ENCODE peak calls at places on chromosomes 3 and 15, in ten cellular contexts. N, A, C, X, Y, D, R, L, G and F are unnamed samples.

GRCh38 chr3:23565376-23565775 is 240.4 kb upstream of the UBE2E1 start:
- DNase-seq in C (no peak), Y (no peak), X (no peak), R (no peak), A (no peak), N (no peak), D (no peak), G (no peak), L (no peak), F (no peak)

GRCh38 chr3:126355777-126356372 is 1.3 kb downstream of the KLF15 start:
- DNase-seq in A (peak), C (peak), X (peak), R (peak), D (peak), N (peak), Y (peak), L (peak), G (peak), F (peak)

GRCh38 chr3:52253314-52254260 is 8.0 kb downstream of the PPM1M start:
- DNase-seq in L (no peak), D (no peak), G (peak), R (no peak), A (no peak), C (peak), X (no peak), Y (peak), N (no peak), F (no peak)

GRCh38 chr15:77768107-77768506 is 135.4 kb upstream of the LINGO1 start:
- DNase-seq in A (no peak), L (no peak), R (no peak), N (no peak), X (no peak), G (no peak), D (no peak), C (no peak), Y (no peak), F (no peak)

GRCh38 chr15:80893777-80894176 is 95.8 kb downstream of the MESD start:
- DNase-seq in X (no peak), N (peak), D (no peak), L (no peak), C (no peak), Y (no peak), A (no peak), G (no peak), R (no peak), F (no peak)

GRCh38 chr3:186664119-186664495 is 1.7 kb upstream of the HRG start:
- DNase-seq in C (no peak), N (no peak), L (no peak), Y (no peak), A (no peak), X (no peak), D (no peak), G (no peak), R (no peak), F (no peak)

GRCh38 chr3:122974764-122975162 is 52.8 kb downstream of the SEMA5B start:
- DNase-seq in X (no peak), Y (no peak), G (no peak), D (no peak), L (peak), N (no peak), C (no peak), A (peak), R (peak), F (peak)

GRCh38 chr3:557972-558371 is 361.4 kb downstream of the CHL1 start:
- DNase-seq in R (no peak), D (no peak), G (peak), N (no peak), L (no peak), C (no peak), A (no peak), X (no peak), Y (peak), F (no peak)

GRCh38 chr3:120487079-120487693 is 36.4 kb upstream of the FSTL1 start:
- DNase-seq in X (no peak), R (peak), Y (no peak), G (no peak), D (no peak), A (peak), C (no peak), N (peak), L (peak), F (peak)

GRCh38 chr15:92322566-92323355 is 70.9 kb upstream of the ST8SIA2 start:
- DNase-seq in N (no peak), L (peak), R (no peak), Y (no peak), A (no peak), X (no peak), G (no peak), C (no peak), D (no peak), F (no peak)

GRCh38 chr3:4791358-4791757 is 187.9 kb upstream of the BHLHE40 start:
- DNase-seq in G (no peak), A (no peak), X (no peak), N (no peak), R (no peak), L (no peak), C (no peak), Y (no peak), D (no peak), F (no peak)

GRCh38 chr15:31551323-31551722 is 224.7 kb downstream of the KLF13 start:
- DNase-seq in Y (no peak), X (no peak), R (no peak), G (no peak), N (no peak), L (no peak), A (no peak), D (no peak), C (no peak), F (no peak)

GRCh38 chr3:61954097-61954528 is 392.7 kb downstream of the PTPRG start:
- DNase-seq in C (no peak), N (peak), Y (no peak), D (no peak), R (peak), L (peak), A (no peak), X (no peak), G (no peak), F (peak)

DNA sequence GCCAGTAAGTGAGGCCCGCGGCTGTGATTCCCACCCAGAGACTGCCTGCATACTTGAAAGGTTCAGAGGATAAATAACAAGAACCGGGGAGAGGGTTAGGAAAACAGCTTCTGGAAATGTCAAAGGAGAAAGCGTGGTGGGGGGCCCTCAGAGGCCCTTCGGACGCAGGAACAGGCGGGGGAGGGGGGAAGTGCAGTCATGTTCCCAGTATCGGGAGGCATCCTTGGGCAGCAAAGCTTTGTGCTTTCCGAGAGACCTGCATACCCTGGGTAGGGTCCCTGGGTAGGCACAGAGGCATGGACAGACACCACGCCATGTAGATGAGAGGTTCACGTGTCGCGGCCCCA is 21.4 kb downstream of the EPHB3 start:
- DNase-seq in Y (no peak), C (no peak), N (no peak), R (no peak), G (no peak), A (no peak), D (no peak), L (no peak), X (no peak), F (no peak)
- H3K4me3 ChIP-seq in Y (no peak), C (peak), N (peak), R (peak), G (no peak), A (peak), D (no peak), L (peak), X (no peak), F (peak)

GRCh38 chr3:112561693-112562529 is at the start of the genes ATG3 and SLC35A5:
- DNase-seq in A (peak), Y (peak), N (peak), G (peak), D (peak), R (peak), X (peak), L (peak), C (peak), F (peak)
- TF ChIP-seq CTCF in A (no peak), Y (no peak), N (peak), G (no peak), D (no peak), R (peak), X (no peak), L (no peak), C (no peak), F (no peak)

GRCh38 chr3:18345015-18345367 is 80.1 kb downstream of the SATB1 start:
- DNase-seq in N (no peak), Y (no peak), L (no peak), X (no peak), A (no peak), C (no peak), D (no peak), G (no peak), R (no peak), F (no peak)
- H3K4me3 ChIP-seq in N (no peak), Y (no peak), L (no peak), X (no peak), A (no peak), C (no peak), D (no peak), G (no peak), R (no peak), F (no peak)

GRCh38 chr3:171412054-171412453 is 48.2 kb downstream of the TNIK start:
- DNase-seq in C (no peak), Y (no peak), L (no peak), G (no peak), N (no peak), A (no peak), D (no peak), X (no peak), R (no peak), F (no peak)

GRCh38 chr3:171404376-171404982 is 55.7 kb downstream of the TNIK start:
- DNase-seq in R (no peak), X (no peak), N (peak), G (no peak), L (peak), D (peak), A (no peak), C (no peak), Y (no peak), F (no peak)

GRCh38 chr3:171402281-171402680 is 57.9 kb downstream of the TNIK start:
- DNase-seq in N (no peak), R (no peak), L (no peak), D (no peak), C (no peak), G (no peak), A (no peak), Y (no peak), X (no peak), F (no peak)

GRCh38 chr3:171407746-171408145 is 52.5 kb downstream of the TNIK start:
- DNase-seq in G (no peak), N (peak), A (no peak), C (no peak), Y (no peak), D (no peak), X (no peak), R (peak), L (peak), F (peak)
- TF ChIP-seq CTCF in G (no peak), N (no peak), A (no peak), C (no peak), Y (no peak), D (no peak), X (no peak), R (no peak), L (no peak), F (no peak)

GRCh38 chr15:90004252-90004651 is 3.1 kb downstream of the ZNF710 start:
- DNase-seq in X (no peak), N (no peak), C (no peak), G (no peak), D (peak), R (no peak), A (no peak), Y (no peak), L (peak), F (peak)

GRCh38 chr15:90002428-90002844 is 1.3 kb downstream of the ZNF710 start:
- DNase-seq in R (peak), X (peak), N (peak), L (peak), Y (peak), A (peak), D (peak), G (peak), C (peak), F (peak)

GRCh38 chr15:90004671-90005070 is 3.5 kb downstream of the ZNF710 start:
- DNase-seq in X (no peak), L (peak), D (peak), N (peak), G (peak), A (peak), C (peak), Y (no peak), R (peak), F (peak)

GRCh38 chr15:90001683-90002427 is 731 bp downstream of the ZNF710 start:
- DNase-seq in A (peak), R (peak), D (peak), C (peak), X (peak), L (peak), Y (peak), N (peak), G (peak), F (peak)

GRCh38 chr15:90003736-90004135 is 2.6 kb downstream of the ZNF710 start:
- DNase-seq in A (peak), D (no peak), R (no peak), N (no peak), C (no peak), X (no peak), L (no peak), Y (no peak), G (no peak), F (no peak)
- H3K4me3 ChIP-seq in A (no peak), D (no peak), R (no peak), N (peak), C (no peak), X (no peak), L (no peak), Y (no peak), G (peak), F (no peak)

GRCh38 chr15:72179950-72180581 is 17.5 kb downstream of the GRAMD2A start:
- DNase-seq in D (no peak), G (no peak), L (peak), Y (no peak), A (peak), N (no peak), C (no peak), X (no peak), R (no peak), F (no peak)
- TF ChIP-seq CTCF in D (no peak), G (no peak), L (no peak), Y (no peak), A (no peak), N (no peak), C (no peak), X (no peak), R (no peak), F (no peak)

GRCh38 chr3:73625124-73625665 is 454 bp upstream of the PDZRN3 start:
- DNase-seq in R (peak), D (peak), X (peak), C (no peak), A (no peak), L (peak), Y (no peak), N (peak), G (no peak), F (peak)
- H3K4me3 ChIP-seq in R (peak), D (peak), X (peak), C (peak), A (peak), L (peak), Y (no peak), N (peak), G (no peak), F (peak)

GRCh38 chr3:38002940-38003339 is 12.4 kb downstream of the VILL start:
- DNase-seq in C (peak), Y (no peak), X (peak), R (no peak), L (no peak), A (peak), G (no peak), N (no peak), D (peak), F (no peak)

GRCh38 chr3:38002291-38002876 is 11.8 kb downstream of the VILL start:
- DNase-seq in R (no peak), N (no peak), G (no peak), Y (no peak), D (peak), C (peak), X (peak), L (no peak), A (peak), F (no peak)

GRCh38 chr3:38000242-38000916 is 9.8 kb downstream of the VILL start:
- DNase-seq in R (no peak), G (no peak), C (no peak), Y (no peak), D (no peak), N (no peak), X (peak), L (no peak), A (peak), F (no peak)

GRCh38 chr3:38000965-38001455 is 10.4 kb downstream of the VILL start:
- DNase-seq in L (no peak), N (no peak), Y (no peak), A (peak), R (no peak), G (no peak), X (peak), D (no peak), C (no peak), F (no peak)

DNA sequence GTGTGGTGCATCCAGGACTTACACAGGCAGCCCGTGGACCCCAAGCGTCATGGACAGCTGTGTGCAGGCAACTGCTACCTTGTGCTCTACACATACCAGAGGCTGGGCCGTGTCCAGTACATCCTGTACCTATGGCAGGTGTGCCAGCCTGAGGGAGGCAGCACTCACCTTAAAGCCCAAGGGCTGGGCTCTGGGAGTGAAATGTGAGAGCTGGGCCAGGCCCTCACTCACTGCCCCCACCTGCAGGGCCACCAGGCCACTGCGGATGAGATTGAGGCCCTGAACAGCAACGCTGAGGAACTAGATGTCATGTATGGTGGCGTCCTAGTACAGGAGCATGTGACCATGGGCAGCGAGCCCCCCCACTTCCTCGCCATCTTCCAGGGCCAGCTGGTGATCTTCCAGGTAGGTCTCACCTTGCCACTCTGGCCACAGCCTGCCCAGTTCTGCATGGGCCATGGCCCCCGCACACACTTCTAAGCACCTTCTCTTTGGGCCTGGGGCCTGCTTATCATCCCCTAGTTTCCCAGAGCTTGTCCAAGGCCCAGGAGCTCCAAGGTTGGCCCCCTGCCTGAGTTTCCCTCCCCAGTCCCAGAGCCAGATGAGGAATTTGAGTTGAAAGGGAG is 11.0 kb downstream of the VILL start:
- DNase-seq in L (no peak), G (no peak), D (peak), X (peak), N (no peak), A (peak), R (no peak), C (peak), Y (no peak), F (no peak)
- TF ChIP-seq CTCF in L (no peak), G (peak), D (no peak), X (no peak), N (no peak), A (no peak), R (peak), C (peak), Y (peak), F (peak)

GRCh38 chr3:59515936-59516335 is 466.1 kb upstream of the CFAP20DC start:
- DNase-seq in X (no peak), G (no peak), A (no peak), C (no peak), R (no peak), N (no peak), L (no peak), D (no peak), Y (no peak), F (no peak)

GRCh38 chr3:59514865-59515482 is 465.1 kb upstream of the CFAP20DC start:
- DNase-seq in R (no peak), A (no peak), N (no peak), C (no peak), L (no peak), X (no peak), D (no peak), G (no peak), Y (no peak), F (no peak)

GRCh38 chr3:59510576-59510975 is 460.8 kb upstream of the CFAP20DC start:
- DNase-seq in N (peak), A (no peak), D (no peak), Y (no peak), G (no peak), X (no peak), R (no peak), C (no peak), L (peak), F (peak)

GRCh38 chr3:59513570-59513969 is 463.7 kb upstream of the CFAP20DC start:
- DNase-seq in Y (no peak), D (no peak), L (no peak), A (no peak), G (no peak), R (no peak), X (no peak), C (no peak), N (no peak), F (no peak)

GRCh38 chr3:59512066-59512465 is 462.2 kb upstream of the CFAP20DC start:
- DNase-seq in A (no peak), D (no peak), G (no peak), N (no peak), L (no peak), R (no peak), C (no peak), X (no peak), Y (no peak), F (no peak)
- H3K4me3 ChIP-seq in A (no peak), D (no peak), G (no peak), N (no peak), L (no peak), R (no peak), C (no peak), X (no peak), Y (no peak), F (no peak)